ENCODE peak calls at places on chromosome 15, in four cellular contexts. K is K562, P is H1, E is GM12878. Z is an unnamed sample.

GRCh38 chr15:61528590-61528929 is 299.5 kb upstream of the RORA start:
- DNase-seq in K (no peak), P (no peak), E (no peak), Z (no peak)

GRCh38 chr15:80572337-80572736 is 122.8 kb upstream of the ABHD17C start:
- DNase-seq in K (no peak), P (no peak), E (no peak), Z (no peak)

GRCh38 chr15:100596792-100597191 is 5.2 kb downstream of the LINS1 start:
- DNase-seq in K (peak; percentile 60), P (no peak), E (peak; percentile 74), Z (no peak)

GRCh38 chr15:48355377-48355776 is 24.1 kb downstream of the DUT start:
- DNase-seq in K (no peak), P (no peak), E (no peak), Z (peak; percentile 54)

GRCh38 chr15:43423793-43424192 is 52.9 kb downstream of the TUBGCP4 start:
- DNase-seq in K (no peak), P (no peak), E (no peak), Z (no peak)

GRCh38 chr15:43230640-43231115 is 9.9 kb upstream of the EPB42 start:
- DNase-seq in K (peak; percentile 67), P (no peak), E (no peak), Z (no peak)

GRCh38 chr15:89112341-89112971 is 24.2 kb downstream of the ABHD2 start:
- DNase-seq in K (no peak), P (no peak), E (peak; percentile 38), Z (peak; percentile 77)

GRCh38 chr15:35043380-35044095 is 41.6 kb downstream of the NANOGP8 start:
- DNase-seq in K (no peak), P (no peak), E (no peak), Z (no peak)

GRCh38 chr15:98943609-98944111 is 63.9 kb downstream of the PGPEP1L start:
- DNase-seq in K (no peak), P (no peak), E (no peak), Z (no peak)

GRCh38 chr15:28977377-28978010 is 91.7 kb downstream of the APBA2 start:
- DNase-seq in K (no peak), P (no peak), E (no peak), Z (no peak)

GRCh38 chr15:99021669-99022068 is 14.1 kb upstream of the PGPEP1L start:
- DNase-seq in K (no peak), P (no peak), E (no peak), Z (no peak)

GRCh38 chr15:35932541-35932940 is 386.6 kb upstream of the DPH6 start:
- DNase-seq in K (no peak), P (no peak), E (no peak), Z (no peak)

GRCh38 chr15:34588046-34588674 is 4.7 kb upstream of the GOLGA8B start:
- DNase-seq in K (peak; percentile 75), P (peak; percentile 69), E (no peak), Z (peak; percentile 80)

GRCh38 chr15:101269479-101270223 is 7.6 kb downstream of the SELENOS start:
- DNase-seq in K (peak; percentile 24), P (no peak), E (no peak), Z (no peak)

GRCh38 chr15:36133686-36134085 is 445.7 kb upstream of the CDIN1 start:
- DNase-seq in K (no peak), P (no peak), E (no peak), Z (no peak)

GRCh38 chr15:36370735-36371115 is 208.7 kb upstream of the CDIN1 start:
- DNase-seq in K (no peak), P (no peak), E (no peak), Z (peak; percentile 1)

GRCh38 chr15:54282228-54282836 is 304.1 kb downstream of the UNC13C start:
- DNase-seq in K (no peak), P (no peak), E (no peak), Z (peak; percentile 0)

GRCh38 chr15:25710184-25710583 is 152.9 kb downstream of the ATP10A start:
- DNase-seq in K (peak; percentile 63), P (peak; percentile 89), E (no peak), Z (peak; percentile 18)

GRCh38 chr15:51046799-51047449 is 47.8 kb downstream of the TNFAIP8L3 start:
- DNase-seq in K (no peak), P (no peak), E (no peak), Z (peak; percentile 78)

GRCh38 chr15:70708839-70709238 is 54.5 kb downstream of the UACA start:
- DNase-seq in K (no peak), P (no peak), E (no peak), Z (no peak)

GRCh38 chr15:27479232-27480140 is 508.5 kb downstream of the GABRG3 start:
- DNase-seq in K (no peak), P (no peak), E (no peak), Z (no peak)

GRCh38 chr15:40762919-40763800 is 708 bp upstream of the GCHFR start:
- DNase-seq in K (peak; percentile 78), P (peak; percentile 68), E (no peak), Z (peak; percentile 85)

GRCh38 chr15:91867581-91868026 is 14.1 kb downstream of the SLCO3A1 start:
- DNase-seq in K (no peak), P (no peak), E (no peak), Z (no peak)

GRCh38 chr15:58190419-58190818 is 52.2 kb downstream of the AQP9 start:
- DNase-seq in K (no peak), P (no peak), E (no peak), Z (no peak)

GRCh38 chr15:56808160-56808559 is 74.9 kb upstream of the ZNF280D start:
- DNase-seq in K (no peak), P (no peak), E (no peak), Z (no peak)

GRCh38 chr15:82663186-82663600 is 16.0 kb upstream of the CPEB1 start:
- DNase-seq in K (peak; percentile 89), P (peak; percentile 90), E (no peak), Z (peak; percentile 36)

GRCh38 chr15:79168922-79169322 is 78.3 kb upstream of the RASGRF1 start:
- DNase-seq in K (no peak), P (peak; percentile 58), E (no peak), Z (peak; percentile 74)

GRCh38 chr15:65054333-65055200 is 9.4 kb downstream of the SLC51B start:
- DNase-seq in K (peak; percentile 79), P (peak; percentile 88), E (no peak), Z (peak; percentile 64)

GRCh38 chr15:81027200-81027599 is 26.5 kb downstream of the TLNRD1 start:
- DNase-seq in K (no peak), P (no peak), E (no peak), Z (no peak)

DNA sequence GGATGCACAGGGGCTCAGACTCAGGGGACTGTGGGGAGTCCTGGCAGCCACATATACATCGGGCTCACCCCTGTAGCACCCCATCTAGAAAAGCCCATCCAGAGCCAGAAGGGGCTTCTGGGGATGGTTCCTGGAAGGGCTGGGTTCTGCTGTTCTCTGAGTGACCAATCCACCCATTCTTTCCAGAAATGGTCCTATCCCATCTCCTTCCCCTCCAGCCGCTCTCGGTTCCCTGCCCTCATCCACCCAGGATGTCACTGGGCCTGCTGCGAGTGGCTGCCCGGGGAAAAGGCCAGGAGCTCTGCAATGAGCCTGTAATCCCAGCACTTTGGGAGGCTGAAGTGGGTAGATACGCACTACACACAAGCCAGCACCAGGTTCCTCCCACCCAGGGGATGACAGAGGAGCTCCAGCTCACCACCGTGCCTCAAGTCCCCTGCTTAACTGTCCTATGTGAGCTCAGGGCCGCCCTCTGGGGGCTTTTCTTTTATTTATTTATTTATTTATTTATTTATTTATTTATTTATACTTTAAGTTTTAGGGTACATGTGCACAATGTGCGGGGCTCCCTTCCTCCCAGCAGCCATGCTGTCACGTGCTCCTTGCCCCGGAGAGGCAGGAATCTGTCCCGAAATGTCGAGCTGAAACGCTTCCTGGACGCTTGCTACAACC is 13.6 kb upstream of the CSK start:
- DNase-seq in K (no peak), P (no peak), E (no peak), Z (no peak)
- TF ChIP-seq SRF in K (no peak), P (no peak), E (no peak), Z (no peak)

DNA sequence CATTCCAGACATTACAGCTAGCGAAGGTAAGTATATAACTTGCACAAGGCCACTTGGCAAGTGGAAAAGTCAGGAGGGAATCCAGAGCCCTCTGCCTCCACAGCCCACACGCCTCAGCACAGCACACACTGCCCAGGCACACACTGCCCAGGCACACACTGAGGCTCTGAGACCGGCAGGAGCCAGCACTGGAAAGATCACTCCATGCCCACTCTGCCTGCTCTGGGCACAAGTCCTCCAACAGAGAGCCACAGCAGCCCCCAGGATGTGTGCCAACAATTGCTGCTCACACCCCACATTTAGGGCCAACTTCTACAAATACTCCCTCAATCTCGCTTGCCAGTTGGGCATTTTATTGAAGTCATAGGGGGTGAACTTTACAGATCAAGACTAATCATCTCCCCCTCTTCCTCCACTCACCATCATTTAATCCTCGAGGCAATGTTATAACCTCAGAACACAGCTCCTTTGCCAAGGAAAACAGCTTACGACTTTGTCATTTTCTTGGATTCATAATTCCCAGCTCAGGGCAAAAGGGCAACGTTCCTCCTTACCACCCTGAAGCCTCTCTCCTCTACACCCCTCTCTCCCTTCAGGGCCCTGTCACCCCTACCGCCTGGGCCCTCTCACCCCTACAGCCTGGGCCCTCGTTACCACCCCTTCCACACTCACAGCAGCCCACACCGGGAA is 53.0 kb upstream of the TPM1 start:
- DNase-seq in K (no peak), P (no peak), E (no peak), Z (no peak)
- TF ChIP-seq HDAC2 in K (no peak), P (no peak), E (no peak), Z (no peak)

GRCh38 chr15:39079296-39079834 is 501.5 kb upstream of the THBS1 start:
- DNase-seq in K (no peak), P (no peak), E (no peak), Z (no peak)
- TF ChIP-seq SRF in K (no peak), P (no peak), E (no peak), Z (no peak)

GRCh38 chr15:42154576-42155355 is 1.7 kb downstream of the PLA2G4F start:
- DNase-seq in K (no peak), P (no peak), E (no peak), Z (no peak)
- TF ChIP-seq HDAC2 in K (no peak), P (no peak), E (no peak), Z (no peak)

GRCh38 chr15:94456246-94456645 is 224.9 kb downstream of the MCTP2 start:
- DNase-seq in K (no peak), P (no peak), E (no peak), Z (no peak)

GRCh38 chr15:94446441-94446840 is 215.1 kb downstream of the MCTP2 start:
- DNase-seq in K (no peak), P (no peak), E (no peak), Z (no peak)

GRCh38 chr15:94453227-94453626 is 221.9 kb downstream of the MCTP2 start:
- DNase-seq in K (no peak), P (no peak), E (no peak), Z (no peak)

GRCh38 chr15:94455297-94455696 is 223.9 kb downstream of the MCTP2 start:
- DNase-seq in K (no peak), P (no peak), E (no peak), Z (no peak)

DNA sequence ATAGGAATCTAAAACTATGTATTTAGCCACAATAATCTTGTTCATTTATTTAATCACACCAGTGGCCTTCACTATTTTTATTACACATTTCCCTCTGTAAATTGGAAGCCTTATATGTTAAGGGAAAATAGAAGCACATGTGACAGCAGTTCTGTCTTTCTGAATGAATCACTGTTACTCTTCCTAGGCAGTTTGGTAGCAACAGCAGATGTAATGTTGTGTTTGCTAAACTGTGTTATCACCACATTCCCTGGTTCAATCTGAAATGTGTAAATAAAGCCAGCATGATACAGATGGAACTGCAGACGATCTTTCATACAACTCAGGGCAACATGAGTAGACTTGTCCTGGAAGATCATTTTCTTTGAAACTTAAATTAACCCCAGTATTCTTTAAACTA is 220.1 kb downstream of the MCTP2 start:
- DNase-seq in K (no peak), P (no peak), E (no peak), Z (no peak)
- TF ChIP-seq SRF in K (no peak), P (no peak), E (no peak), Z (no peak)

GRCh38 chr15:63203451-63204090 is 14.2 kb downstream of the RAB8B start:
- DNase-seq in K (peak; percentile 70), P (no peak), E (no peak), Z (no peak)
- TF ChIP-seq HDAC2 in K (no peak), P (no peak), E (no peak), Z (no peak)

Z was measured in HepG2.